ENCODE peak calls at places on chromosomes 5 and 9, in nine cellular contexts. I is CD8-positive, alpha-beta T cell; L is GM10248; W is chondrocyte; H is AG09309; G is osteocyte; K is breast epithelium; N is progenitor cell of endocrine pancreas; U is astrocyte of the spinal cord. Y is an unnamed sample.
A peak's percentile ranks its signal among the peaks of the same experiment; 100 is the strongest.

GRCh38 chr9:7967093-7967827 is 167.7 kb upstream of the DMAC1 start:
- DNase-seq in I (no peak), L (no peak), W (no peak), H (no peak), G (no peak), K (no peak), N (no peak), U (no peak), Y (no peak)

GRCh38 chr5:173452098-173452497 is 123.9 kb upstream of the STC2 start:
- DNase-seq in I (no peak), L (no peak), W (no peak), H (no peak), G (no peak), K (no peak), N (no peak), U (no peak), Y (no peak)

GRCh38 chr9:3773661-3774060 is 247.9 kb upstream of the RFX3 start:
- DNase-seq in I (no peak), L (no peak), W (no peak), H (no peak), G (no peak), K (no peak), N (no peak), U (no peak), Y (no peak)

GRCh38 chr5:104189031-104189430 is 626.4 kb upstream of the NUDT12 start:
- DNase-seq in I (no peak), L (no peak), W (no peak), H (peak; percentile 37), G (no peak), K (no peak), N (no peak), U (peak; percentile 90), Y (no peak)

GRCh38 chr5:149141957-149142851 is 911 bp downstream of the ABLIM3 start:
- DNase-seq in I (no peak), L (no peak), W (no peak), H (no peak), G (no peak), K (no peak), N (no peak), U (no peak), Y (no peak)

GRCh38 chr9:106421772-106422171 is 441.2 kb upstream of the ZNF462 start:
- DNase-seq in I (no peak), L (no peak), W (no peak), H (no peak), G (no peak), K (no peak), N (no peak), U (no peak), Y (no peak)

GRCh38 chr9:35367451-35367850 is 122.5 kb upstream of the RUSC2 start:
- DNase-seq in I (no peak), L (no peak), W (no peak), H (peak; percentile 86), G (no peak), K (no peak), N (no peak), U (peak; percentile 90), Y (no peak)

GRCh38 chr5:1502046-1502736 is 21.6 kb downstream of the LPCAT1 start:
- DNase-seq in I (peak; percentile 45), L (peak; percentile 80), W (no peak), H (no peak), G (no peak), K (no peak), N (no peak), U (no peak), Y (no peak)

GRCh38 chr5:73370620-73371583 is 77.7 kb downstream of the FOXD1 start:
- DNase-seq in I (no peak), L (no peak), W (no peak), H (no peak), G (no peak), K (no peak), N (no peak), U (peak; percentile 93), Y (no peak)

GRCh38 chr9:131289301-131290038 is at the start of gene PLPP7:
- DNase-seq in I (no peak), L (peak; percentile 62), W (no peak), H (peak; percentile 41), G (no peak), K (no peak), N (no peak), U (peak; percentile 65), Y (no peak)

GRCh38 chr5:168843277-168843997 is 264.3 kb upstream of the PANK3 start:
- DNase-seq in I (no peak), L (no peak), W (no peak), H (no peak), G (no peak), K (no peak), N (no peak), U (no peak), Y (no peak)

GRCh38 chr5:74192606-74193299 is 447.8 kb downstream of the ENC1 start:
- DNase-seq in I (no peak), L (no peak), W (no peak), H (peak; percentile 34), G (no peak), K (no peak), N (no peak), U (no peak), Y (no peak)

GRCh38 chr5:139676951-139677367 is 28.8 kb downstream of the CXXC5 start:
- DNase-seq in I (no peak), L (no peak), W (no peak), H (no peak), G (no peak), K (no peak), N (peak; percentile 44), U (no peak), Y (no peak)

GRCh38 chr9:72460342-72461312 is 60.8 kb upstream of the TMC1 start:
- DNase-seq in I (no peak), L (no peak), W (no peak), H (no peak), G (no peak), K (no peak), N (no peak), U (no peak), Y (no peak)

GRCh38 chr9:111630182-111631070 is 708 bp upstream of the DNAJC25 start:
- DNase-seq in I (peak; percentile 10), L (no peak), W (no peak), H (no peak), G (no peak), K (no peak), N (peak; percentile 9), U (no peak), Y (no peak)

GRCh38 chr9:112852741-112853505 is 37.8 kb downstream of the SLC46A2 start:
- DNase-seq in I (no peak), L (no peak), W (no peak), H (no peak), G (no peak), K (no peak), N (no peak), U (no peak), Y (no peak)

GRCh38 chr5:76849767-76850291 is at the start of gene S100Z:
- DNase-seq in I (peak; percentile 41), L (no peak), W (no peak), H (no peak), G (no peak), K (no peak), N (no peak), U (no peak), Y (no peak)

GRCh38 chr9:126947529-126947928 is 32.9 kb downstream of the RALGPS1 start:
- DNase-seq in I (no peak), L (no peak), W (no peak), H (no peak), G (no peak), K (no peak), N (no peak), U (no peak), Y (no peak)

DNA sequence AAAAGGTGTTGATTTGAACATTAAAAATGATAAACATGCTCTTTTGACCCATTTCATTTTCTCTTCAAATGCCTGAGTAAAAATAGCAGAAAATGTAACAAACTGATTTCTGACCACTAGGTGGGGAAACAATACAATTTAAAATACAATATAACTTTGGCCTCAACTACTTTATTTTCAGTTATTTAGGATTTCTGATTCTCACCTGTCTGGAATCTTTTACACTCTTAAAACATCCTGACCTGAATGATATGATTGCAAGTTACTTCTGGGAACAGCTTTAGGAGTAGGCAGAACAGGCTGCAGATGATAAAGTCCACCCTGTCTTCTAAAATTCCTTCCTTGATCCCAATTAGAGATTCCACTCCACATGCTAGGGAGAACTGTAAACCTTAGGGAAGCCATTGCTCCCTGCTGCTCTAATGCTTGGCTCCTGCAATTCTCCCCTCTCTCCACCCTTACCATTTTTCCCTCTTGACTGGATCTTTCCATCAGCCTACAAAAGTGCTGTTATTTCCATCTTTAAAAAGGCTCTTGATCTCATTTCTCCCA is 70.3 kb downstream of the FYB1 start:
- DNase-seq in I (no peak), L (peak; percentile 14), W (no peak), H (no peak), G (no peak), K (no peak), N (no peak), U (no peak), Y (no peak)
- TF ChIP-seq CTCF in I (peak; percentile 69), L (no peak), W (peak; percentile 82), H (peak; percentile 31), G (peak; percentile 57), K (peak; percentile 16), N (peak; percentile 51), U (peak; percentile 28), Y (no peak)

GRCh38 chr9:134778841-134779411 is 101.7 kb upstream of the FCN2 start:
- DNase-seq in I (no peak), L (no peak), W (no peak), H (no peak), G (no peak), K (peak; percentile 71), N (peak; percentile 47), U (peak; percentile 58), Y (no peak)
- TF ChIP-seq CTCF in I (no peak), L (peak; percentile 7), W (peak; percentile 82), H (peak; percentile 72), G (peak; percentile 70), K (peak; percentile 54), N (peak; percentile 77), U (peak; percentile 79), Y (no peak)

GRCh38 chr5:60287174-60287771 is 393.7 kb upstream of the PDE4D start:
- DNase-seq in I (no peak), L (peak; percentile 19), W (no peak), H (no peak), G (no peak), K (no peak), N (no peak), U (peak; percentile 71), Y (no peak)
- TF ChIP-seq CTCF in I (no peak), L (peak; percentile 36), W (peak; percentile 72), H (peak; percentile 65), G (peak; percentile 59), K (peak; percentile 21), N (peak; percentile 72), U (peak; percentile 84), Y (no peak)

DNA sequence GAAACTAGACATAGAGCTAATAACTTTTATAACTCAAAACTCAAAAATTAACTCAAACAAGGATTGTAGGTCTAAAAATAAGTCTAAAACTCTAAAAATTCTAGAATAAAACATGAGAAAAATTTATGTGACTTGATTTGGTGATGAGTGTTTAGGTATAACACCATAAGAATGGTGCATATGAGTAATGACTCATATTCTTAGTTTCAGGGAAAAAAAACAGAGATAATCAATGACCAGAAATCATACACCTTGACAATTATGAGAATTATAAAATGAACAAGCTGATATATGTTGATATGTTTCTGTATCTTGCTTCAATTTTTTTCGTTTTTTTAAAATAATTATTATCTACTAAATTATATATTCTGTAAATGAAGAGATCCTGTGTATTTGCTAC is 541.2 kb downstream of the PTPRD start:
- DNase-seq in I (no peak), L (no peak), W (no peak), H (no peak), G (no peak), K (no peak), N (no peak), U (no peak), Y (no peak)
- TF ChIP-seq CTCF in I (no peak), L (no peak), W (no peak), H (no peak), G (no peak), K (no peak), N (no peak), U (no peak), Y (no peak)